ENCODE peak calls at places on chromosomes 6 and 20, in six cellular contexts. One of them, this sample, is unnamed.
A peak's percentile ranks its signal among the peaks of the same experiment; 100 is the strongest.

GRCh38 chr6:170111816-170112582 is 178.9 kb downstream of the DLL1 start:
- DNase-seq in astrocyte: no peak
- DNase-seq in WTC11: no peak
- DNase-seq in lower lobe of right lung: peak; percentile 20
- DNase-seq in omental fat pad: peak; percentile 2
- DNase-seq in left ventricle myocardium inferior: no peak
- DNase-seq in this sample: no peak

GRCh38 chr20:16272961-16273360 is 300.3 kb downstream of the KIF16B start:
- DNase-seq in astrocyte: no peak
- DNase-seq in WTC11: no peak
- DNase-seq in lower lobe of right lung: no peak
- DNase-seq in omental fat pad: no peak
- DNase-seq in left ventricle myocardium inferior: no peak
- DNase-seq in this sample: no peak

GRCh38 chr6:36660771-36661471 is 17.6 kb upstream of the CDKN1A start:
- DNase-seq in astrocyte: peak; percentile 23
- DNase-seq in WTC11: peak; percentile 84
- DNase-seq in lower lobe of right lung: peak; percentile 79
- DNase-seq in omental fat pad: no peak
- DNase-seq in left ventricle myocardium inferior: peak; percentile 68
- DNase-seq in this sample: peak; percentile 78

GRCh38 chr20:57330998-57331397 is 1.4 kb downstream of the SPO11 start:
- DNase-seq in astrocyte: no peak
- DNase-seq in WTC11: no peak
- DNase-seq in lower lobe of right lung: no peak
- DNase-seq in omental fat pad: no peak
- DNase-seq in left ventricle myocardium inferior: no peak
- DNase-seq in this sample: no peak

GRCh38 chr6:170368544-170368943 is 62.0 kb downstream of the FAM120B start:
- DNase-seq in astrocyte: no peak
- DNase-seq in WTC11: no peak
- DNase-seq in lower lobe of right lung: no peak
- DNase-seq in omental fat pad: no peak
- DNase-seq in left ventricle myocardium inferior: no peak
- DNase-seq in this sample: no peak

GRCh38 chr6:34922177-34922663 is 33.2 kb downstream of the ANKS1A start:
- DNase-seq in astrocyte: peak; percentile 65
- DNase-seq in WTC11: no peak
- DNase-seq in lower lobe of right lung: no peak
- DNase-seq in omental fat pad: no peak
- DNase-seq in left ventricle myocardium inferior: no peak
- DNase-seq in this sample: no peak

GRCh38 chr20:35619196-35620095 is 3.8 kb downstream of the SPAG4 start:
- DNase-seq in astrocyte: peak; percentile 59
- DNase-seq in WTC11: peak; percentile 96
- DNase-seq in lower lobe of right lung: peak; percentile 83
- DNase-seq in omental fat pad: peak; percentile 62
- DNase-seq in left ventricle myocardium inferior: peak; percentile 81
- DNase-seq in this sample: peak; percentile 87

GRCh38 chr6:16548121-16548520 is 213.1 kb downstream of the ATXN1 start:
- DNase-seq in astrocyte: peak; percentile 56
- DNase-seq in WTC11: no peak
- DNase-seq in lower lobe of right lung: no peak
- DNase-seq in omental fat pad: no peak
- DNase-seq in left ventricle myocardium inferior: no peak
- DNase-seq in this sample: no peak

GRCh38 chr6:85473748-85474147 is 23.9 kb downstream of the NT5E start:
- DNase-seq in astrocyte: no peak
- DNase-seq in WTC11: no peak
- DNase-seq in lower lobe of right lung: no peak
- DNase-seq in omental fat pad: no peak
- DNase-seq in left ventricle myocardium inferior: no peak
- DNase-seq in this sample: no peak

GRCh38 chr6:145736854-145737181 is 1.5 kb upstream of the EPM2A start:
- DNase-seq in astrocyte: peak; percentile 62
- DNase-seq in WTC11: no peak
- DNase-seq in lower lobe of right lung: no peak
- DNase-seq in omental fat pad: no peak
- DNase-seq in left ventricle myocardium inferior: no peak
- DNase-seq in this sample: no peak

GRCh38 chr20:63172726-63173125 is 43.2 kb downstream of the YTHDF1 start:
- DNase-seq in astrocyte: no peak
- DNase-seq in WTC11: peak; percentile 74
- DNase-seq in lower lobe of right lung: no peak
- DNase-seq in omental fat pad: no peak
- DNase-seq in left ventricle myocardium inferior: no peak
- DNase-seq in this sample: no peak

GRCh38 chr6:159806021-159806458 is 6.0 kb downstream of the PNLDC1 start:
- DNase-seq in astrocyte: peak; percentile 12
- DNase-seq in WTC11: no peak
- DNase-seq in lower lobe of right lung: peak; percentile 20
- DNase-seq in omental fat pad: no peak
- DNase-seq in left ventricle myocardium inferior: no peak
- DNase-seq in this sample: no peak

GRCh38 chr6:18090349-18090786 is 32.1 kb downstream of the NHLRC1 start:
- DNase-seq in astrocyte: no peak
- DNase-seq in WTC11: no peak
- DNase-seq in lower lobe of right lung: no peak
- DNase-seq in omental fat pad: no peak
- DNase-seq in left ventricle myocardium inferior: no peak
- DNase-seq in this sample: no peak

GRCh38 chr20:2109425-2110210 is 8.0 kb downstream of the STK35 start:
- DNase-seq in astrocyte: no peak
- DNase-seq in WTC11: no peak
- DNase-seq in lower lobe of right lung: no peak
- DNase-seq in omental fat pad: peak; percentile 36
- DNase-seq in left ventricle myocardium inferior: peak; percentile 78
- DNase-seq in this sample: no peak

GRCh38 chr6:41278699-41279405 is 7.6 kb downstream of the TREM1 start:
- DNase-seq in astrocyte: peak; percentile 10
- DNase-seq in WTC11: peak; percentile 80
- DNase-seq in lower lobe of right lung: peak; percentile 68
- DNase-seq in omental fat pad: peak; percentile 32
- DNase-seq in left ventricle myocardium inferior: peak; percentile 48
- DNase-seq in this sample: peak; percentile 62

GRCh38 chr6:125588268-125588667 is 161.2 kb upstream of the HEY2 start:
- DNase-seq in astrocyte: no peak
- DNase-seq in WTC11: no peak
- DNase-seq in lower lobe of right lung: no peak
- DNase-seq in omental fat pad: no peak
- DNase-seq in left ventricle myocardium inferior: no peak
- DNase-seq in this sample: no peak

GRCh38 chr20:60063739-60064138 is 105.5 kb downstream of the CDH26 start:
- DNase-seq in astrocyte: no peak
- DNase-seq in WTC11: no peak
- DNase-seq in lower lobe of right lung: no peak
- DNase-seq in omental fat pad: no peak
- DNase-seq in left ventricle myocardium inferior: no peak
- DNase-seq in this sample: no peak

GRCh38 chr6:170437719-170438401 is 115.2 kb downstream of the PSMB1 start:
- DNase-seq in astrocyte: peak; percentile 16
- DNase-seq in WTC11: no peak
- DNase-seq in lower lobe of right lung: no peak
- DNase-seq in omental fat pad: no peak
- DNase-seq in left ventricle myocardium inferior: no peak
- DNase-seq in this sample: no peak

GRCh38 chr6:78308025-78308424 is 559.3 kb upstream of the IRAK1BP1 start:
- DNase-seq in astrocyte: no peak
- DNase-seq in WTC11: peak; percentile 38
- DNase-seq in lower lobe of right lung: no peak
- DNase-seq in omental fat pad: no peak
- DNase-seq in left ventricle myocardium inferior: no peak
- DNase-seq in this sample: no peak

GRCh38 chr6:22078802-22079545 is 217.9 kb downstream of the PRL start:
- DNase-seq in astrocyte: no peak
- DNase-seq in WTC11: peak; percentile 56
- DNase-seq in lower lobe of right lung: no peak
- DNase-seq in omental fat pad: no peak
- DNase-seq in left ventricle myocardium inferior: no peak
- DNase-seq in this sample: no peak

GRCh38 chr6:14622135-14622534 is 504.6 kb downstream of the CD83 start:
- DNase-seq in astrocyte: no peak
- DNase-seq in WTC11: no peak
- DNase-seq in lower lobe of right lung: no peak
- DNase-seq in omental fat pad: no peak
- DNase-seq in left ventricle myocardium inferior: no peak
- DNase-seq in this sample: no peak

GRCh38 chr6:35080016-35080680 is 61.0 kb downstream of the TCP11 start:
- DNase-seq in astrocyte: no peak
- DNase-seq in WTC11: peak; percentile 5
- DNase-seq in lower lobe of right lung: no peak
- DNase-seq in omental fat pad: no peak
- DNase-seq in left ventricle myocardium inferior: no peak
- DNase-seq in this sample: no peak

GRCh38 chr6:122778961-122779671 is 400 bp upstream of the FABP7 start:
- DNase-seq in astrocyte: peak; percentile 34
- DNase-seq in WTC11: peak; percentile 45
- DNase-seq in lower lobe of right lung: no peak
- DNase-seq in omental fat pad: no peak
- DNase-seq in left ventricle myocardium inferior: no peak
- DNase-seq in this sample: peak; percentile 35

GRCh38 chr20:41408986-41409385 is 42.4 kb upstream of the EMILIN3 start:
- DNase-seq in astrocyte: no peak
- DNase-seq in WTC11: no peak
- DNase-seq in lower lobe of right lung: no peak
- DNase-seq in omental fat pad: no peak
- DNase-seq in left ventricle myocardium inferior: no peak
- DNase-seq in this sample: peak; percentile 10

GRCh38 chr20:3237958-3238615 is 903 bp downstream of the SLC4A11 start:
- DNase-seq in astrocyte: no peak
- DNase-seq in WTC11: peak; percentile 37
- DNase-seq in lower lobe of right lung: no peak
- DNase-seq in omental fat pad: no peak
- DNase-seq in left ventricle myocardium inferior: no peak
- DNase-seq in this sample: peak; percentile 43

GRCh38 chr6:96856822-96857221 is 19.5 kb upstream of the GPR63 start:
- DNase-seq in astrocyte: no peak
- DNase-seq in WTC11: no peak
- DNase-seq in lower lobe of right lung: no peak
- DNase-seq in omental fat pad: no peak
- DNase-seq in left ventricle myocardium inferior: no peak
- DNase-seq in this sample: no peak
- TF ChIP-seq CTCF in astrocyte: no peak
- TF ChIP-seq CTCF in WTC11: no peak
- TF ChIP-seq CTCF in lower lobe of right lung: no peak
- TF ChIP-seq CTCF in omental fat pad: no peak
- TF ChIP-seq CTCF in left ventricle myocardium inferior: no peak
- TF ChIP-seq CTCF in this sample: no peak

GRCh38 chr20:54555150-54555549 is 79.8 kb downstream of the DOK5 start:
- DNase-seq in astrocyte: no peak
- DNase-seq in WTC11: no peak
- DNase-seq in lower lobe of right lung: no peak
- DNase-seq in omental fat pad: no peak
- DNase-seq in left ventricle myocardium inferior: no peak
- DNase-seq in this sample: no peak
- TF ChIP-seq CTCF in astrocyte: no peak
- TF ChIP-seq CTCF in WTC11: no peak
- TF ChIP-seq CTCF in lower lobe of right lung: no peak
- TF ChIP-seq CTCF in omental fat pad: no peak
- TF ChIP-seq CTCF in left ventricle myocardium inferior: no peak
- TF ChIP-seq CTCF in this sample: no peak

GRCh38 chr6:48449002-48449401 is 338.0 kb upstream of the PTCHD4 start:
- DNase-seq in astrocyte: no peak
- DNase-seq in WTC11: no peak
- DNase-seq in lower lobe of right lung: no peak
- DNase-seq in omental fat pad: no peak
- DNase-seq in left ventricle myocardium inferior: no peak
- DNase-seq in this sample: no peak
- TF ChIP-seq CTCF in astrocyte: no peak
- TF ChIP-seq CTCF in WTC11: no peak
- TF ChIP-seq CTCF in lower lobe of right lung: no peak
- TF ChIP-seq CTCF in omental fat pad: no peak
- TF ChIP-seq CTCF in left ventricle myocardium inferior: no peak
- TF ChIP-seq CTCF in this sample: no peak

GRCh38 chr6:7254980-7255825 is 57.8 kb downstream of the SSR1 start:
- DNase-seq in astrocyte: no peak
- DNase-seq in WTC11: no peak
- DNase-seq in lower lobe of right lung: peak; percentile 62
- DNase-seq in omental fat pad: no peak
- DNase-seq in left ventricle myocardium inferior: peak; percentile 28
- DNase-seq in this sample: no peak
- TF ChIP-seq CTCF in astrocyte: no peak
- TF ChIP-seq CTCF in WTC11: no peak
- TF ChIP-seq CTCF in lower lobe of right lung: no peak
- TF ChIP-seq CTCF in omental fat pad: no peak
- TF ChIP-seq CTCF in left ventricle myocardium inferior: no peak
- TF ChIP-seq CTCF in this sample: no peak

GRCh38 chr6:20875369-20875963 is 341.2 kb downstream of the CDKAL1 start:
- DNase-seq in astrocyte: peak; percentile 30
- DNase-seq in WTC11: no peak
- DNase-seq in lower lobe of right lung: no peak
- DNase-seq in omental fat pad: no peak
- DNase-seq in left ventricle myocardium inferior: no peak
- DNase-seq in this sample: no peak
- TF ChIP-seq CTCF in astrocyte: peak; percentile 46
- TF ChIP-seq CTCF in WTC11: no peak
- TF ChIP-seq CTCF in lower lobe of right lung: no peak
- TF ChIP-seq CTCF in omental fat pad: no peak
- TF ChIP-seq CTCF in left ventricle myocardium inferior: peak; percentile 40
- TF ChIP-seq CTCF in this sample: peak; percentile 23

GRCh38 chr6:156765117-156765516 is 12.1 kb upstream of the ARID1B start:
- DNase-seq in astrocyte: no peak
- DNase-seq in WTC11: no peak
- DNase-seq in lower lobe of right lung: no peak
- DNase-seq in omental fat pad: no peak
- DNase-seq in left ventricle myocardium inferior: no peak
- DNase-seq in this sample: no peak

GRCh38 chr6:156762547-156762946 is 14.6 kb upstream of the ARID1B start:
- DNase-seq in astrocyte: no peak
- DNase-seq in WTC11: no peak
- DNase-seq in lower lobe of right lung: no peak
- DNase-seq in omental fat pad: no peak
- DNase-seq in left ventricle myocardium inferior: no peak
- DNase-seq in this sample: no peak

GRCh38 chr6:156771761-156772160 is 5.4 kb upstream of the ARID1B start:
- DNase-seq in astrocyte: no peak
- DNase-seq in WTC11: no peak
- DNase-seq in lower lobe of right lung: no peak
- DNase-seq in omental fat pad: no peak
- DNase-seq in left ventricle myocardium inferior: no peak
- DNase-seq in this sample: no peak

GRCh38 chr6:156771047-156771446 is 6.1 kb upstream of the ARID1B start:
- DNase-seq in astrocyte: no peak
- DNase-seq in WTC11: no peak
- DNase-seq in lower lobe of right lung: no peak
- DNase-seq in omental fat pad: no peak
- DNase-seq in left ventricle myocardium inferior: no peak
- DNase-seq in this sample: no peak

GRCh38 chr6:156767603-156768467 is 9.3 kb upstream of the ARID1B start:
- DNase-seq in astrocyte: no peak
- DNase-seq in WTC11: no peak
- DNase-seq in lower lobe of right lung: no peak
- DNase-seq in omental fat pad: no peak
- DNase-seq in left ventricle myocardium inferior: no peak
- DNase-seq in this sample: no peak
- TF ChIP-seq CTCF in astrocyte: no peak
- TF ChIP-seq CTCF in WTC11: no peak
- TF ChIP-seq CTCF in lower lobe of right lung: no peak
- TF ChIP-seq CTCF in omental fat pad: no peak
- TF ChIP-seq CTCF in left ventricle myocardium inferior: no peak
- TF ChIP-seq CTCF in this sample: no peak

GRCh38 chr6:69719602-69720193 is 77.1 kb downstream of the LMBRD1 start:
- DNase-seq in astrocyte: no peak
- DNase-seq in WTC11: no peak
- DNase-seq in lower lobe of right lung: no peak
- DNase-seq in omental fat pad: no peak
- DNase-seq in left ventricle myocardium inferior: no peak
- DNase-seq in this sample: no peak
- TF ChIP-seq CTCF in astrocyte: peak; percentile 37
- TF ChIP-seq CTCF in WTC11: no peak
- TF ChIP-seq CTCF in lower lobe of right lung: no peak
- TF ChIP-seq CTCF in omental fat pad: no peak
- TF ChIP-seq CTCF in left ventricle myocardium inferior: peak; percentile 40
- TF ChIP-seq CTCF in this sample: peak; percentile 19